ENCODE peak calls at places on chromosomes 11 and 22, in five cellular contexts. I is germinal center, P is K562, J is progenitor cell of endocrine pancreas, C is RWPE1. B is an unnamed sample.
A peak's percentile ranks its signal among the peaks of the same experiment; 100 is the strongest.

GRCh38 chr11:120917536-120918239 is 106.2 kb upstream of the TBCEL start:
- DNase-seq in J (no peak), P (no peak), C (no peak), I (no peak), B (no peak)

GRCh38 chr11:118615282-118615979 is 8.0 kb downstream of the PHLDB1 start:
- DNase-seq in I (no peak), C (no peak), J (peak; percentile 34), P (no peak), B (no peak)

GRCh38 chr11:64893194-64894069 is 15.0 kb upstream of the EHD1 start:
- DNase-seq in C (no peak), P (no peak), I (no peak), J (no peak), B (no peak)

GRCh38 chr11:90770007-90770406 is 547.2 kb upstream of the CHORDC1 start:
- DNase-seq in C (no peak), I (no peak), J (no peak), P (no peak), B (no peak)

GRCh38 chr11:69382131-69383128 is 88.5 kb downstream of the MYEOV start:
- DNase-seq in J (no peak), P (peak; percentile 98), I (peak; percentile 44), C (no peak), B (no peak)

GRCh38 chr11:100810666-100811065 is 123.6 kb downstream of the ARHGAP42 start:
- DNase-seq in P (no peak), J (no peak), C (no peak), I (no peak), B (no peak)

GRCh38 chr11:120052196-120052775 is 85.6 kb downstream of the TRIM29 start:
- DNase-seq in C (no peak), P (no peak), J (peak; percentile 2), I (no peak), B (no peak)

GRCh38 chr11:126857860-126858808 is 142.4 kb downstream of the KIRREL3 start:
- DNase-seq in C (no peak), I (no peak), P (no peak), J (no peak), B (peak; percentile 11)

GRCh38 chr11:96486890-96487633 is 97.2 kb downstream of the JRKL start:
- DNase-seq in I (no peak), P (no peak), J (no peak), C (no peak), B (no peak)

GRCh38 chr11:65522640-65523322 is 2.1 kb upstream of the SCYL1 start:
- DNase-seq in P (no peak), I (no peak), J (no peak), C (no peak), B (no peak)

GRCh38 chr11:88779551-88779950 is 286.2 kb downstream of the GRM5 start:
- DNase-seq in I (no peak), C (peak; percentile 37), P (no peak), J (no peak), B (no peak)

GRCh38 chr11:2305862-2306823 is 4.3 kb downstream of the TSPAN32 start:
- DNase-seq in P (no peak), I (no peak), C (no peak), J (no peak), B (no peak)

GRCh38 chr11:119488256-119488995 is 65.5 kb upstream of the THY1 start:
- DNase-seq in C (no peak), P (no peak), J (no peak), I (no peak), B (no peak)

GRCh38 chr11:69836401-69836800 is 17.2 kb upstream of the FGF3 start:
- DNase-seq in P (no peak), I (no peak), J (no peak), C (no peak), B (no peak)

GRCh38 chr11:65891180-65892136 is 985 bp downstream of the CCDC85B start:
- DNase-seq in J (no peak), I (no peak), C (no peak), P (no peak), B (peak; percentile 38)

GRCh38 chr11:114524122-114524521 is 35.6 kb downstream of the NXPE1 start:
- DNase-seq in I (no peak), J (no peak), P (no peak), C (no peak), B (no peak)

GRCh38 chr11:46351148-46351547 is 3.9 kb downstream of the DGKZ start:
- DNase-seq in I (no peak), J (no peak), C (no peak), P (no peak), B (no peak)

GRCh38 chr22:29842740-29843139 is 4.7 kb upstream of the ASCC2 start:
- DNase-seq in J (no peak), P (no peak), I (no peak), C (peak; percentile 70), B (no peak)

GRCh38 chr11:117908261-117908895 is 20.8 kb downstream of the TMPRSS13 start:
- DNase-seq in I (no peak), J (no peak), P (peak; percentile 30), C (no peak), B (peak; percentile 3)

GRCh38 chr22:32737811-32738210 is 63.7 kb upstream of the TIMP3 start:
- DNase-seq in I (no peak), J (no peak), C (no peak), P (no peak), B (no peak)

GRCh38 chr22:38923463-38924196 is 33.8 kb upstream of the APOBEC3A start:
- DNase-seq in I (no peak), C (peak; percentile 55), P (peak; percentile 81), J (no peak), B (no peak)